ENCODE peak calls at places on chromosomes 3 and 15, in six cellular contexts. Y is RPMI7951, W is iris pigment epithelial cell, T is uterus, C is tibial artery, B is right atrium auricular region. M is an unnamed sample.

GRCh38 chr15:88619796-88620195 is 1.3 kb upstream of the AEN start:
- DNase-seq in Y (no peak), W (no peak), T (no peak), C (no peak), B (no peak), M (no peak)

GRCh38 chr15:69750253-69750652 is 297.6 kb downstream of the RPLP1 start:
- DNase-seq in Y (peak), W (no peak), T (no peak), C (no peak), B (no peak), M (no peak)

GRCh38 chr3:53196575-53197407 is 35.8 kb downstream of the PRKCD start:
- DNase-seq in Y (peak), W (peak), T (no peak), C (no peak), B (no peak), M (no peak)

GRCh38 chr15:44698651-44699050 is 12.5 kb downstream of the PATL2 start:
- DNase-seq in Y (no peak), W (no peak), T (no peak), C (no peak), B (no peak), M (no peak)

GRCh38 chr3:57729339-57730039 is 26.6 kb upstream of the SLMAP start:
- DNase-seq in Y (no peak), W (peak), T (no peak), C (no peak), B (no peak), M (no peak)

GRCh38 chr15:70757627-70758026 is 5.7 kb downstream of the UACA start:
- DNase-seq in Y (no peak), W (no peak), T (no peak), C (no peak), B (no peak), M (no peak)

GRCh38 chr15:98451268-98451667 is 197.1 kb upstream of the IGF1R start:
- DNase-seq in Y (no peak), W (no peak), T (no peak), C (no peak), B (no peak), M (no peak)

GRCh38 chr3:132432639-132433038 is 15.3 kb downstream of the DNAJC13 start:
- DNase-seq in Y (peak), W (peak), T (no peak), C (no peak), B (no peak), M (peak)

GRCh38 chr3:106294121-106294520 is 425.3 kb upstream of the CBLB start:
- DNase-seq in Y (no peak), W (no peak), T (no peak), C (no peak), B (no peak), M (no peak)